ENCODE peak calls at places on chromosomes 5 and 9, in six cellular contexts. T, V, Y, F, A and J are unnamed samples. For H3K36me3, the result is how much of the 10 kb centered on the place peaks cover.

GRCh38 chr5:39452846-39453245 is 28.1 kb upstream of the DAB2 start:
- DNase-seq in T (no peak), V (no peak), Y (no peak), F (no peak), A (no peak), J (no peak)

GRCh38 chr5:38515648-38516047 is 40.8 kb downstream of the LIFR start:
- DNase-seq in T (no peak), V (no peak), Y (no peak), F (peak), A (no peak), J (no peak)

GRCh38 chr5:149550267-149550582 is 1.0 kb downstream of the CSNK1A1 start:
- DNase-seq in T (no peak), V (peak), Y (peak), F (no peak), A (no peak), J (no peak)

GRCh38 chr9:27090716-27091115 is 18.3 kb upstream of the TEK start:
- DNase-seq in T (no peak), V (no peak), Y (no peak), F (no peak), A (no peak), J (no peak)

GRCh38 chr9:4714266-4715016 is 26.6 kb downstream of the AK3 start:
- DNase-seq in T (no peak), V (peak), Y (no peak), F (no peak), A (no peak), J (no peak)

GRCh38 chr5:142048272-142048671 is 35.4 kb upstream of the GNPDA1 start:
- DNase-seq in T (no peak), V (no peak), Y (no peak), F (no peak), A (no peak), J (no peak)

GRCh38 chr9:33517373-33517772 is 6.7 kb upstream of the ANKRD18B start:
- DNase-seq in T (no peak), V (peak), Y (no peak), F (peak), A (no peak), J (no peak)

GRCh38 chr5:39717186-39717897 is 292.6 kb upstream of the DAB2 start:
- DNase-seq in T (no peak), V (no peak), Y (no peak), F (no peak), A (no peak), J (no peak)

GRCh38 chr9:133048595-133048994 is 13.2 kb upstream of the CEL start:
- DNase-seq in T (no peak), V (peak), Y (no peak), F (peak), A (no peak), J (no peak)

GRCh38 chr5:157828031-157828948 is 30.7 kb downstream of the CLINT1 start:
- DNase-seq in T (no peak), V (peak), Y (no peak), F (no peak), A (no peak), J (no peak)

GRCh38 chr5:37028910-37029309 is 152.3 kb downstream of the NIPBL start:
- DNase-seq in T (no peak), V (no peak), Y (no peak), F (no peak), A (no peak), J (no peak)

GRCh38 chr5:37034955-37035354 is 158.4 kb downstream of the NIPBL start:
- DNase-seq in T (no peak), V (no peak), Y (no peak), F (no peak), A (no peak), J (no peak)

GRCh38 chr5:37029436-37029835 is 152.9 kb downstream of the NIPBL start:
- DNase-seq in T (no peak), V (no peak), Y (no peak), F (no peak), A (no peak), J (no peak)
- H3K36me3 ChIP-seq in T (under half), V (under half), Y (under half), F (half or more), A (under half), J (half or more)

GRCh38 chr9:121182976-121183375 is 18.7 kb downstream of the RAB14 start:
- DNase-seq in T (no peak), V (no peak), Y (no peak), F (no peak), A (no peak), J (no peak)
- H3K36me3 ChIP-seq in T (under half), V (under half), Y (under half), F (under half), A (under half), J (half or more)

GRCh38 chr5:178145965-178146820 is 7.5 kb downstream of the NHP2 start:
- DNase-seq in T (peak), V (peak), Y (peak), F (peak), A (peak), J (peak)
- H3K36me3 ChIP-seq in T (under half), V (under half), Y (under half), F (under half), A (under half), J (half or more)

GRCh38 chr9:135928731-135929655 is 21.6 kb upstream of the CAMSAP1 start:
- DNase-seq in T (no peak), V (no peak), Y (no peak), F (no peak), A (no peak), J (no peak)
- H3K36me3 ChIP-seq in T (under half), V (under half), Y (under half), F (under half), A (under half), J (half or more)

DNA sequence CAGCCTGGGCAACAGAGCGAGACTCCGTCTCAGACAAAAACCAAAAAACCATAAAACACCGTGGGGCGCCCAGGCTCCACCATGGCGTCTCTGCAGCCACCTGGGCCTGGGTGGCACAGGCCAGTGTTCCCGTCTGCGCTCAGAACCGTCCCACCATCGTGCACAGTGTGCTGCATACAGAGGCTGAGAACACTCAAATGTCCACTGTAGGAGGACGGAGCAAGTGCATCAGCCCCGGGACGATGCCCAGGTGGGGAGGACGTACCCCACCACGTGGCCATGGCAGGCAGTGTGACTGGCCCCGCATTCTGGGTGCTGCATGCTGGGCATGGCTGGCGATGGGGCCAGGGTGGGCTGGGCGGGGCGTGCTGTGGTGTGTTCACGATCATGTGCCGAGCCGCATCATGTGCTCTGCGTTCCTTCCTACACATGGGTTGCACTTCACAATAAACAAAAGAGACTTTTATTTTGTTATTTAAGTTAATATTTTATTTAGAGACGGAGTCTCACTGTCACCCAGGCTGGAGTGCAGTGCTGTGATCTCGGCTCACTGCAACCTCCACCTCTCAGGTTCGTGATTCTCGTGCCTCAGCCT is 37.8 kb downstream of the EXD3 start:
- DNase-seq in T (no peak), V (no peak), Y (no peak), F (no peak), A (no peak), J (peak)
- H3K36me3 ChIP-seq in T (under half), V (under half), Y (under half), F (under half), A (under half), J (under half)